ENCODE peak calls at places on chromosomes 2 and 18, in seven cellular contexts. I, X, C, F, J, M and T are unnamed samples.

GRCh38 chr2:177983183-177983788 is 89.3 kb downstream of the PDE11A start:
- DNase-seq in I (peak; percentile 34), X (peak; percentile 62), C (no peak), F (no peak), J (no peak), M (no peak), T (peak; percentile 44)

GRCh38 chr2:7633556-7634153 is 716.4 kb downstream of the RNF144A start:
- DNase-seq in I (no peak), X (no peak), C (no peak), F (no peak), J (no peak), M (no peak), T (no peak)

GRCh38 chr2:64768426-64769033 is 114.8 kb upstream of the SERTAD2 start:
- DNase-seq in I (no peak), X (peak; percentile 21), C (no peak), F (no peak), J (no peak), M (no peak), T (no peak)

GRCh38 chr18:944440-944839 is 39.8 kb downstream of the ADCYAP1 start:
- DNase-seq in I (no peak), X (peak; percentile 55), C (no peak), F (no peak), J (no peak), M (no peak), T (no peak)

GRCh38 chr2:152766908-152767307 is 48.5 kb downstream of the ARL6IP6 start:
- DNase-seq in I (no peak), X (no peak), C (no peak), F (no peak), J (no peak), M (no peak), T (no peak)

GRCh38 chr2:96171836-96172235 is 26.6 kb upstream of the DUSP2 start:
- DNase-seq in I (no peak), X (no peak), C (no peak), F (no peak), J (no peak), M (no peak), T (no peak)

GRCh38 chr18:74906189-74906588 is 302.8 kb downstream of the PTGR3 start:
- DNase-seq in I (no peak), X (peak; percentile 72), C (no peak), F (no peak), J (no peak), M (no peak), T (no peak)

GRCh38 chr2:239661334-239662312 is 260.8 kb upstream of the HDAC4 start:
- DNase-seq in I (no peak), X (no peak), C (no peak), F (no peak), J (no peak), M (no peak), T (no peak)

GRCh38 chr2:100767810-100768806 is 51.8 kb upstream of the NPAS2 start:
- DNase-seq in I (no peak), X (peak; percentile 82), C (no peak), F (no peak), J (no peak), M (no peak), T (no peak)

GRCh38 chr2:47695800-47696477 is 87.0 kb upstream of the MSH6 start:
- DNase-seq in I (no peak), X (no peak), C (no peak), F (no peak), J (no peak), M (no peak), T (no peak)

DNA sequence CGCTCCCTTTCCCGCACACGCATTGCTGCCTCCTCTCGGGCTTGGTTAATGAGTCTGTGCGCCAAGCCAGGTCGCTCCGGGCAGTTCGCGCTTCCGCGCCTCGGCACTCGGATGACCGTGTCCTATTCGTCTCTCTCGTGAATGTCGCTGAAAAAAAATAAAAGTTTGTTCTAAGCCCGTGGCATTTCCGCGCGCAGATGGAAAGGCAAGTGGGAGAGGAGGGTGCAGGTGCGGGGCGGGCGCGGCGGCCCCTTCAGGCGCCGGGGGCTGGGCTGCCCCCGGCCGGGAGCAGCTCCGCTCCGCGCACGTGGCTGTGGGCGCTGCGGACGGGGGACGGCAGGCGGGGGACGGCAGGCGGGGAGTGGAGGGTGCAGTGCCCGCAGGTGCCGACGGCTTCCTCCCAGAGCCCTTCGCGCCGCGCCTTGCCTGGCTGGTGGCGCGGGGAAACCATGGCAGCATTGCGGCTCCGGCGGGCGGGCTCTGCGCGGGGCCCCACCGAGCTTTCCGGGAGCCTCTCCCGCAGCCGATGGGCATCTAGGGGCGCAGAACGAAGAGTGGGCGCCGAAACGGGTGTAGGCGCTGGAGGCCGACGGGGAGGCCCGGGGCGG is 159.6 kb upstream of the SIX2 start:
- DNase-seq in I (no peak), X (peak; percentile 11), C (no peak), F (no peak), J (no peak), M (peak; percentile 11), T (peak; percentile 41)
- H3K27me3 ChIP-seq in I (no peaks in the 10 kb centered on the region), X (no peaks in the 10 kb centered on the region), C (peaks cover 11% of the 10 kb centered on the region), F (no peaks in the 10 kb centered on the region), J (peaks cover 9% of the 10 kb centered on the region), M (peaks cover 68% of the 10 kb centered on the region), T (peaks cover 25% of the 10 kb centered on the region)

DNA sequence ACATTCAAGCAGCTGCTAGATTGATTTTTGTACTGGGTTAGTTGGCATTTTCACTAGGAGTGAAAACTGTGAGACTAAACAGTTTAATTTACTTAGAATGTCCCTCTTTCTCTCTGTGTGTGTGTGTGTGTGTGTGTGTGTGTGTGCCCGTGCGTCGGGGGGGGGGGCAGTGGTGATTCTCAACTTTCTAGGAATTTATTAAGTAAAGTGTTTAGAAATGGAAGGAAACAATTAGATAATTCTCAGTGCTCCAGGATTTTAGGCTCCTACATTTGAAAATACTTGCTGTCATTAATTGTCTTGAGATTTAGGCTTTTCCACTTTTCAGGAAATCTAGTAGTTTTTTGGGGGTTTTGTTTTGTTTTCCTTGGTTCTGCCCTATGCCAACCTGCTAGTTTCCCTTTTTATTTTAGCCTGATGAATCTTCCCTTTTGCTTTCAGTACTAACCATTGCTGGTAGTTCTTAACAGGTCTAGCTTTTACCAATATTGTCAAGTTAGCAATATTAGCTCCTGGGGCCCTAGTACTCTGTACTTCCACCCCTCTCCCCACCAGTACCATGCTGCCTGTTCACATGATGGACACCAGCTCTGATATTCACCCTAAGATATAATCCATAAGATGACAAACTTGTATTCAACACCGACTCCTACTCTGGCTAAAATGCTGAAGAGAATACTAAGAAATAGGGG is 4.9 kb downstream of the EPAS1 start:
- DNase-seq in I (no peak), X (no peak), C (no peak), F (no peak), J (peak; percentile 4), M (no peak), T (no peak)
- H3K27me3 ChIP-seq in I (no peaks in the 10 kb centered on the region), X (no peaks in the 10 kb centered on the region), C (no peaks in the 10 kb centered on the region), F (no peaks in the 10 kb centered on the region), J (no peaks in the 10 kb centered on the region), M (no peaks in the 10 kb centered on the region), T (peaks cover 40% of the 10 kb centered on the region)

DNA sequence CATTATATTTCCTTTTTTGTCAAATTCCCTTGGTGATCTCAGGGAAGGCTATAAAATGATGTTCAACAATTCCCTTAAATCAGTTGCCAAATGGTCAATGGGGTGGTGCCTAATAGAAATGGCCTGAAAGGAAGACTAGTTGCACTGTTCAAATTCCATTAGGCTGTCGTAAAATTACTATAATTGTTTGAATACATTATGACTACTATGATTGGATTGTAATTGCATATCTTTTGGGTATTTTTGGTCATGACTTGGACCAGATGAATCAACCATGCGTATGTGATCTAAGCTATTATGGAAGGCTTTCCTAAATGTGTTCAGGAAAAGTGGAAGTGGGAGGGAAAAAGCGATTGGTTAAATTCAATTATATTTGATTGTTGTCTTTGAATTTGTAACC is 41.3 kb upstream of the KCNE4 start:
- DNase-seq in I (no peak), X (peak; percentile 31), C (no peak), F (no peak), J (no peak), M (no peak), T (no peak)
- H3K27me3 ChIP-seq in I (no peaks in the 10 kb centered on the region), X (peaks cover 1% of the 10 kb centered on the region), C (no peaks in the 10 kb centered on the region), F (no peaks in the 10 kb centered on the region), J (no peaks in the 10 kb centered on the region), M (no peaks in the 10 kb centered on the region), T (no peaks in the 10 kb centered on the region)

GRCh38 chr2:236165491-236166156 is 2.6 kb downstream of the GBX2 start:
- DNase-seq in I (no peak), X (no peak), C (no peak), F (no peak), J (no peak), M (no peak), T (no peak)
- H3K27me3 ChIP-seq in I (no peaks in the 10 kb centered on the region), X (peaks cover 55% of the 10 kb centered on the region), C (peaks cover 43% of the 10 kb centered on the region), F (peaks cover 5% of the 10 kb centered on the region), J (peaks cover 54% of the 10 kb centered on the region), M (peaks cover 100% of the 10 kb centered on the region), T (peaks cover 84% of the 10 kb centered on the region)

DNA sequence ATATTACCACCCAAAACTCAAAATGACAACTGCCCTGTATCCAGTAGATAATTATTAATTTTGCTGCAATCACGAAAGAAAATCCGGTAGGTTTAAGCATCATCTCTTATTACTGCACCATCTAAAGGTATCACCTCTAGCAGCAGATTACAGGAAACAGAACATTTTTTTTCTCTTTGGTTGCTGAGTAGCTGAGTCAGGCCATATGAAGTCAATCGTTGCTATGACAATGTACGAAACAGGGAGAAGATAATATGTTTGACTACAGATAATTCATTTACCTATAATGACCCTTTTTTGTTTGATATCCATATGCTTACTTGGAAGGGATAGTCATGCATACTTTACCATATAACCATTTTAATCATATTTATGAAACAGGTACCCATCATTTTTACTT is 831.6 kb upstream of the CHAC2 start:
- DNase-seq in I (no peak), X (no peak), C (no peak), F (no peak), J (no peak), M (no peak), T (no peak)
- H3K27me3 ChIP-seq in I (no peaks in the 10 kb centered on the region), X (no peaks in the 10 kb centered on the region), C (no peaks in the 10 kb centered on the region), F (no peaks in the 10 kb centered on the region), J (no peaks in the 10 kb centered on the region), M (no peaks in the 10 kb centered on the region), T (no peaks in the 10 kb centered on the region)

GRCh38 chr2:99593692-99594427 is 104.0 kb upstream of the REV1 start:
- DNase-seq in I (no peak), X (no peak), C (no peak), F (no peak), J (no peak), M (no peak), T (no peak)
- H3K27me3 ChIP-seq in I (peaks cover 9% of the 10 kb centered on the region), X (no peaks in the 10 kb centered on the region), C (no peaks in the 10 kb centered on the region), F (no peaks in the 10 kb centered on the region), J (no peaks in the 10 kb centered on the region), M (no peaks in the 10 kb centered on the region), T (no peaks in the 10 kb centered on the region)